ENCODE peak calls at places on chromosome 4, in four cellular contexts. Z is C1 segment of cervical spinal cord, E is fibroblast of pulmonary artery, K is colonic mucosa. W is an unnamed sample.

GRCh38 chr4:106775636-106776035 is 260.5 kb downstream of the DKK2 start:
- DNase-seq in E (peak; percentile 1), Z (no peak), K (no peak), W (no peak)

GRCh38 chr4:21625447-21625846 is 323.1 kb downstream of the KCNIP4 start:
- DNase-seq in K (no peak), Z (no peak), E (no peak), W (no peak)

GRCh38 chr4:70902577-70903281 is 560 bp downstream of the MOB1B start:
- DNase-seq in K (peak; percentile 34), E (peak; percentile 34), Z (peak; percentile 65), W (no peak)

GRCh38 chr4:186726440-186727148 is 2.9 kb upstream of the FAT1 start:
- DNase-seq in K (peak; percentile 88), Z (peak; percentile 52), E (peak; percentile 79), W (peak; percentile 85)

GRCh38 chr4:187294861-187295260 is 571.2 kb upstream of the FAT1 start:
- DNase-seq in K (peak; percentile 83), E (peak; percentile 36), Z (no peak), W (no peak)

GRCh38 chr4:43380093-43380492 is 487.6 kb downstream of the GRXCR1 start:
- DNase-seq in K (no peak), Z (no peak), E (no peak), W (no peak)

GRCh38 chr4:53702334-53703266 is 111.3 kb upstream of the LNX1 start:
- DNase-seq in Z (peak; percentile 44), K (peak; percentile 83), E (peak; percentile 89), W (peak; percentile 39)

GRCh38 chr4:8568068-8568668 is 12.0 kb upstream of the GPR78 start:
- DNase-seq in K (no peak), Z (no peak), E (peak; percentile 5), W (no peak)